ENCODE peak calls at places on chromosome 19, in seven cellular contexts. W, A, P, R, K, Z and M are unnamed samples.

GRCh38 chr19:5594521-5594950 is 26.8 kb upstream of the TINCR start:
- DNase-seq in A (no peak), P (no peak), R (no peak), W (no peak), Z (no peak), K (no peak), M (no peak)

GRCh38 chr19:8174706-8175105 is 25.3 kb upstream of the FBN3 start:
- DNase-seq in A (no peak), K (no peak), Z (peak; percentile 88), P (no peak), R (no peak), W (no peak), M (no peak)

GRCh38 chr19:11587973-11588631 is 9.2 kb upstream of the ZNF627 start:
- DNase-seq in K (no peak), P (no peak), Z (no peak), A (no peak), W (no peak), R (no peak), M (no peak)

GRCh38 chr19:40262422-40262821 is 22.7 kb downstream of the AKT2 start:
- DNase-seq in P (no peak), K (no peak), R (no peak), Z (no peak), W (no peak), A (no peak), M (no peak)

GRCh38 chr19:11141937-11142527 is 13.6 kb downstream of the SPC24 start:
- DNase-seq in R (no peak), W (no peak), A (no peak), K (no peak), P (no peak), Z (peak; percentile 70), M (no peak)

GRCh38 chr19:12752056-12752781 is 628 bp downstream of the BEST2 start:
- DNase-seq in R (no peak), K (no peak), P (no peak), W (no peak), Z (no peak), A (no peak), M (no peak)

GRCh38 chr19:18309525-18310064 is 13.3 kb downstream of the LSM4 start:
- DNase-seq in Z (no peak), K (no peak), R (no peak), A (no peak), P (no peak), W (no peak), M (no peak)

GRCh38 chr19:55479451-55480230 is 3.2 kb downstream of the ZNF628 start:
- DNase-seq in A (no peak), W (no peak), K (no peak), P (no peak), R (no peak), Z (peak; percentile 61), M (no peak)

GRCh38 chr19:16036397-16036925 is 39.8 kb upstream of the TPM4 start:
- DNase-seq in W (no peak), Z (no peak), K (no peak), P (no peak), A (no peak), R (no peak), M (no peak)

GRCh38 chr19:42003506-42004294 is 9.7 kb upstream of the ATP1A3 start:
- DNase-seq in P (no peak), R (no peak), W (no peak), Z (no peak), K (no peak), A (no peak), M (no peak)

GRCh38 chr19:4375620-4376228 is 24.6 kb downstream of the SH3GL1 start:
- DNase-seq in P (no peak), Z (peak; percentile 66), K (no peak), W (no peak), A (no peak), R (no peak), M (no peak)

GRCh38 chr19:29478578-29479565 is 46.9 kb upstream of the VSTM2B start:
- DNase-seq in K (no peak), A (no peak), Z (peak; percentile 5), R (no peak), W (no peak), P (no peak), M (peak; percentile 25)

GRCh38 chr19:38298841-38299680 is 5.0 kb upstream of the C19orf33 start:
- DNase-seq in K (no peak), P (no peak), R (no peak), A (no peak), W (no peak), Z (peak; percentile 75), M (no peak)

GRCh38 chr19:38793186-38793585 is 4.2 kb downstream of the LGALS7B start:
- DNase-seq in R (no peak), A (no peak), K (no peak), W (no peak), P (no peak), Z (peak; percentile 50), M (no peak)

GRCh38 chr19:48575931-48576622 is 24.1 kb downstream of the SULT2B1 start:
- DNase-seq in Z (no peak), K (no peak), R (no peak), A (no peak), P (no peak), W (no peak), M (no peak)

GRCh38 chr19:55599468-55600335 is at the start of the genes FIZ1 and ZNF524:
- DNase-seq in R (peak; percentile 90), P (peak; percentile 94), Z (peak; percentile 99), K (peak; percentile 96), W (peak; percentile 92), A (peak; percentile 99), M (peak; percentile 99)

GRCh38 chr19:10262771-10263170 is 8.1 kb upstream of the ICAM1 start:
- DNase-seq in R (no peak), W (no peak), A (no peak), Z (peak; percentile 41), P (no peak), K (no peak), M (no peak)

GRCh38 chr19:38737921-38738731 is 6.1 kb downstream of the CAPN12 start:
- DNase-seq in R (no peak), K (no peak), Z (no peak), P (no peak), W (no peak), A (no peak), M (no peak)